ENCODE peak calls at places on chromosome 6, in seven cellular contexts. Z, V, M, S, X, A and F are unnamed samples.

GRCh38 chr6:18207949-18208348 is 52.7 kb downstream of the KDM1B start:
- DNase-seq in X (no peak), V (no peak), A (no peak), Z (no peak), S (no peak), M (no peak), F (no peak)

GRCh38 chr6:157484181-157484580 is 103.2 kb downstream of the ZDHHC14 start:
- DNase-seq in S (no peak), A (no peak), M (no peak), Z (no peak), X (no peak), V (no peak), F (no peak)

GRCh38 chr6:12614468-12614867 is 102.1 kb upstream of the PHACTR1 start:
- DNase-seq in S (no peak), M (no peak), V (no peak), A (no peak), Z (no peak), X (no peak), F (no peak)

GRCh38 chr6:137776786-137777185 is 90.3 kb upstream of the TNFAIP3 start:
- DNase-seq in X (no peak), M (no peak), S (no peak), Z (no peak), V (no peak), A (no peak), F (no peak)

GRCh38 chr6:142167472-142167871 is 20.4 kb downstream of the VTA1 start:
- DNase-seq in X (no peak), M (no peak), A (no peak), Z (no peak), S (no peak), V (no peak), F (no peak)

GRCh38 chr6:20711518-20711917 is 177.3 kb downstream of the CDKAL1 start:
- DNase-seq in X (no peak), V (no peak), S (no peak), A (no peak), Z (no peak), M (no peak), F (no peak)

GRCh38 chr6:166411271-166411670 is 28.5 kb upstream of the MPC1 start:
- DNase-seq in A (no peak), Z (no peak), S (no peak), X (no peak), M (no peak), V (no peak), F (no peak)

GRCh38 chr6:137001287-137001976 is 43.3 kb downstream of the IL20RA start:
- DNase-seq in M (no peak), A (no peak), V (no peak), X (no peak), Z (no peak), S (peak; percentile 31), F (no peak)

GRCh38 chr6:115891111-115891669 is 169.5 kb downstream of the FRK start:
- DNase-seq in V (no peak), X (peak; percentile 20), A (peak; percentile 6), Z (no peak), M (no peak), S (peak; percentile 2), F (peak; percentile 18)

GRCh38 chr6:22399693-22400092 is 102.9 kb upstream of the PRL start:
- DNase-seq in X (no peak), Z (no peak), A (no peak), S (no peak), M (no peak), V (no peak), F (no peak)

GRCh38 chr6:131602913-131603312 is 25.1 kb downstream of the MED23 start:
- DNase-seq in V (no peak), S (peak; percentile 3), Z (no peak), X (no peak), M (no peak), A (peak; percentile 9), F (no peak)

DNA sequence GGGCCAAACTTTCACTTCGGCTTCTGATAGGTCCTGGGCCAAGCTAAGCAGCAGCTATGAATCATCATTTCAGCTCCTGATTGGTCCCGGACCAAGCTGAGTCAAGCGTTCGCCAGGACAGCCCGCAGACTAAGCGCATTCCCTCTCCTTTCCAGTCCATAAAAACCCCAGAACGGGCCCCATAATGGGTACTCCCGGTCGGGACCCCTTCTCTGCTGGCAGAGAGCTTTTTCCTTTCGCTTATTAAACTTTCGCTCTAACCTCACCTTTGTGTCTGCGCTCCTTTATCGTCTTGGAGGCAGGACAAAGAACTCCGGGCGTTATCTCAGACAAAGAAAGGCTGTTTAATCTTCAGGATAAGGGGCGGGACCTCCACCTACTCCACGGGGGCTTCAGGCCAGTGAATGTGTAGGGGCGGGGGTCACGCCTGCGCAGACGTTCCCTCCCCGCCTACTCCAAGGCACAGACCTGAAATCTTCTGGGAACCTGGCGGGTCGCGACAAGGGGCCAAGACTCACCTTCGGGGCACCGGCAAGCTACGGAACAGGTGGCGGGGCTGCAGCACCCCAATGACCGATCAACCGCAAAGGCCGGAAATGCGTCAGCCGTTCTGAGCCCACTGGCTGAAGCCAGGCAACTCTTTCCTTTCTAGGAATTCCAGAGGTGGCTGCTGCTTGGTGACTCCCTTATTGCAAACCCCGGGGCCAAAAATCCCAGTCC is at the start of gene ZSCAN31:
- DNase-seq in V (peak; percentile 96), A (peak; percentile 71), X (peak; percentile 98), M (peak; percentile 99), S (peak; percentile 81), Z (peak; percentile 44), F (peak; percentile 99)
- TF ChIP-seq POLR2A in V (peak; percentile 74), A (peak; percentile 28), X (peak; percentile 93), M (peak; percentile 4), S (peak; percentile 49), Z (peak; percentile 57), F (peak; percentile 85)

GRCh38 chr6:41062056-41062455 is 9.1 kb downstream of the APOBEC2 start:
- DNase-seq in A (no peak), S (no peak), Z (no peak), X (no peak), V (no peak), M (no peak), F (no peak)

GRCh38 chr6:41065550-41066026 is 6.6 kb downstream of the OARD1 start:
- DNase-seq in V (no peak), S (no peak), M (no peak), Z (no peak), X (no peak), A (no peak), F (no peak)

GRCh38 chr6:41064841-41065240 is 7.3 kb downstream of the OARD1 start:
- DNase-seq in V (no peak), A (no peak), Z (no peak), S (no peak), X (no peak), M (no peak), F (no peak)

GRCh38 chr6:41061196-41061726 is 8.3 kb downstream of the APOBEC2 start:
- DNase-seq in A (no peak), Z (no peak), M (no peak), V (peak; percentile 55), X (no peak), S (no peak), F (no peak)

GRCh38 chr6:41063884-41064285 is 8.3 kb downstream of the OARD1 start:
- DNase-seq in Z (no peak), S (no peak), A (no peak), V (no peak), X (no peak), M (no peak), F (no peak)
- TF ChIP-seq POLR2A in Z (no peak), S (no peak), A (no peak), V (no peak), X (no peak), M (no peak), F (no peak)

GRCh38 chr6:26157150-26157837 is 70.1 kb downstream of the HFE start:
- DNase-seq in Z (peak; percentile 16), A (no peak), X (peak; percentile 74), S (peak; percentile 30), V (peak; percentile 69), M (peak; percentile 71), F (peak; percentile 89)

GRCh38 chr6:26157838-26158580 is 70.8 kb downstream of the HFE start:
- DNase-seq in M (peak; percentile 91), X (peak; percentile 81), V (peak; percentile 86), S (peak; percentile 87), Z (peak; percentile 43), A (peak; percentile 59), F (peak; percentile 98)

GRCh38 chr6:26159417-26160273 is 72.4 kb downstream of the HFE start:
- DNase-seq in X (no peak), Z (no peak), A (no peak), V (no peak), S (no peak), M (no peak), F (peak; percentile 41)

GRCh38 chr6:26156850-26157149 is 69.6 kb downstream of the HFE start:
- DNase-seq in S (no peak), A (no peak), M (no peak), X (no peak), Z (no peak), V (no peak), F (no peak)

DNA sequence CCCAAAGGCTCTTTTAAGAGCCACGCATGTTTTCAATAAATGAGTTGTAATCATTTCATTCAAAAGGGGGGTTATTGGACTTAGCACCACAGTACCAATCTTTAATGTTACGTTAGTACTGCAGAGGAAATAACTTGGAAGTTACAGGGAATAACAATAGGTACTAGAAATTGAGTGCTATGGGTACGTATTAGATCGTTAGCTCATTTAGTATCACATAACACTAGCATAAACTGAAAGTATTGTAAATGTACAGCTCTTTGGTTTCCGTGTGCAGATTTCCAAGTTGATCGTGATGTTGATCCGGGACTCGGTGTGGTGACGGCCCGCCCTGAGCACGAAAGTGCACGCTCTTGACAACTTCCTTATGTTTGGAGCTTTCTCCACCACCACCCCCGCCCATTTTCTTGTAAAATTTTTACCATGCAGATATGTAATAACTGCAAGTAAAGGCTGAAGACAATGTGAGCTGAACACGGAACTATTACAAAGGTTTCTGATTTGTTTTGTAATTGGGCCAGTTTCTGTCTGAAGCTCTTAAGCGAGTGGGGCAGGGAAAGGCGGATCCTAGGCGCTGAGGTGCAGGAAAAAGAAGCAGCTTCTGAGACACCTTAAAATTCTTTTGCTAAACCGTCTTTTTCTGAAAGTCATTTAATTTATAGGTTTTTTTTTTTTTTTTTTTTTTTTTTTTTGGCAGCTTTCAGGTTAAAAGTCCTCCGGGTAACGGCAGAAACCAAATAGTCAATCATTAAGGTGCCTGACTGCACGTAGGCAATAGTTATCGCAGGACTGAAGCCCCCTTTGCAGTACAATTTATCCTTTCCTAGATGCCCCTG is 71.6 kb downstream of the HFE start:
- DNase-seq in M (peak; percentile 67), X (peak; percentile 64), V (peak; percentile 73), S (no peak), Z (no peak), A (no peak), F (peak; percentile 91)
- TF ChIP-seq POLR2A in M (no peak), X (peak; percentile 81), V (no peak), S (peak; percentile 26), Z (peak; percentile 31), A (peak; percentile 63), F (peak; percentile 42)

GRCh38 chr6:33213166-33213988 is 5.1 kb downstream of the RING1 start:
- DNase-seq in A (no peak), V (no peak), M (no peak), S (no peak), X (no peak), Z (no peak), F (peak; percentile 65)
- TF ChIP-seq POLR2A in A (no peak), V (no peak), M (no peak), S (no peak), X (no peak), Z (peak; percentile 11), F (no peak)

DNA sequence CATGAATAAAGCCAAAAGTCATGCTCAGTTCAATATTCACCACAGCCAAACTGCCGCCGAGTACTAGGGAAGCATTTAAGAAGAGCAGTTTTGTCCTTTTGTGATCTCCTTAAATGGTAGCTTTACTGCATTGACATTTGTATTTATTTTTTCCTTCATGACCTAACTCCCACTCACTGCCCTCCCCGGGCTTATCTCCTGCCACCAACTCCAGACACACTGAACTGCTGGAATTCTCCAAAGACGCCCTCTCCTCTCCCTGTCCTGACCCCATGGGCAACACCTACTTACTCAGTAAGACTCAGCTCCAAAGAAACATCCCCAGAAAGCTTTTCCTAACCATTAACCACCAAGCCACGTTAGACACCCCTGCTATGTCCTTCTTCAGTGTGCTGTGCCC is 48.5 kb upstream of the CNKSR3 start:
- DNase-seq in S (no peak), A (no peak), X (no peak), M (no peak), V (no peak), Z (no peak), F (no peak)
- TF ChIP-seq POLR2A in S (no peak), A (no peak), X (no peak), M (no peak), V (no peak), Z (no peak), F (no peak)